ENCODE peak calls at places on chromosome 6, in four cellular contexts. Z is AG09309, W is cardiac fibroblast, A is glutamatergic neuron. V is an unnamed sample.
A peak's percentile ranks its signal among the peaks of the same experiment; 100 is the strongest.

GRCh38 chr6:73898599-73898998 is 202.6 kb downstream of the CD109 start:
- DNase-seq in Z (no peak), W (no peak), A (no peak), V (no peak)

GRCh38 chr6:98463038-98463437 is 371.3 kb upstream of the POU3F2 start:
- DNase-seq in Z (no peak), W (no peak), A (no peak), V (no peak)

GRCh38 chr6:105616521-105616920 is 213.6 kb upstream of the PREP start:
- DNase-seq in Z (no peak), W (no peak), A (no peak), V (no peak)

GRCh38 chr6:137976430-137976829 is 109.4 kb downstream of the TNFAIP3 start:
- DNase-seq in Z (no peak), W (no peak), A (no peak), V (no peak)

GRCh38 chr6:44297063-44298038 is 15.8 kb downstream of the AARS2 start:
- DNase-seq in Z (no peak), W (peak; percentile 30), A (peak; percentile 81), V (peak; percentile 74)

GRCh38 chr6:166318649-166319600 is 10.7 kb upstream of the PRR18 start:
- DNase-seq in Z (no peak), W (no peak), A (no peak), V (no peak)

GRCh38 chr6:77633471-77633870 is 19.4 kb upstream of the MEI4 start:
- DNase-seq in Z (no peak), W (no peak), A (no peak), V (no peak)

GRCh38 chr6:139325003-139325600 is 33.3 kb upstream of the TXLNB start:
- DNase-seq in Z (no peak), W (no peak), A (no peak), V (no peak)

GRCh38 chr6:41713161-41713649 is 22.2 kb downstream of the TFEB start:
- DNase-seq in Z (no peak), W (peak; percentile 42), A (no peak), V (no peak)

GRCh38 chr6:152391179-152391880 is 245.8 kb downstream of the SYNE1 start:
- DNase-seq in Z (no peak), W (no peak), A (no peak), V (no peak)

GRCh38 chr6:4908062-4908461 is 95.8 kb downstream of the RPP40 start:
- DNase-seq in Z (no peak), W (no peak), A (no peak), V (no peak)

GRCh38 chr6:5205877-5206840 is 54.6 kb downstream of the LYRM4 start:
- DNase-seq in Z (peak; percentile 35), W (peak; percentile 82), A (no peak), V (no peak)

GRCh38 chr6:28269492-28269891 is 2.5 kb downstream of the ZSCAN26 start:
- DNase-seq in Z (peak; percentile 74), W (peak; percentile 79), A (no peak), V (no peak)

GRCh38 chr6:158991017-158991723 is 8.8 kb downstream of the RSPH3 start:
- DNase-seq in Z (no peak), W (no peak), A (no peak), V (no peak)

GRCh38 chr6:16471222-16471784 is 232.9 kb downstream of the GMPR start:
- DNase-seq in Z (no peak), W (no peak), A (no peak), V (no peak)

GRCh38 chr6:112310439-112311154 is 36.5 kb upstream of the RFPL4B start:
- DNase-seq in Z (no peak), W (no peak), A (no peak), V (no peak)

DNA sequence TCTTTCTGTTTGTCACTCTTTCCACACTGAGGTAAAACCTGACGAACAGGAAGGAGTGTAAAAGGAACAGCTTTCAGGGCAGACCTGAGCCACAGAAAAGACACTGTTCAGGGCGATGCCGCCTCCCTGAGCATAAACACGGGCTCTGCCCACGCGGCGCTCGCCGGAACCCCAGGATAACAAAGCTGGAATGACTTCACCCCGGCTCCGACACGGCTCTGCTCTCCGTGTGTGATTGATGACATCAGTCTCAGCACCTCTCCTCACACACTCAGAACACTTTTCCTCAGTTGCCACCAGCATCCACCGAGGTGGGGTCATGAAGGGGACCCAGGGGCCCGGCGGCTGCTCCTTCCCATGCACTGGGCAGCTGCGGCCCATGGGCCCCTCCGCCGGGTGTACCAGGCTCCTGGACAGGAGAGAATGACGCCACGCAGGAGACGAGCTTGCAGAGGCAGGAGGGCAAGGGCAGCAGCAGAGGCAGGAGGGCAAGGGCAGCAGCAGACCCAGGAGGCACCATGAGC is 43.6 kb downstream of the DLL1 start:
- DNase-seq in Z (no peak), W (no peak), A (no peak), V (no peak)
- TF ChIP-seq CTCF in Z (no peak), W (no peak), A (no peak), V (no peak)

DNA sequence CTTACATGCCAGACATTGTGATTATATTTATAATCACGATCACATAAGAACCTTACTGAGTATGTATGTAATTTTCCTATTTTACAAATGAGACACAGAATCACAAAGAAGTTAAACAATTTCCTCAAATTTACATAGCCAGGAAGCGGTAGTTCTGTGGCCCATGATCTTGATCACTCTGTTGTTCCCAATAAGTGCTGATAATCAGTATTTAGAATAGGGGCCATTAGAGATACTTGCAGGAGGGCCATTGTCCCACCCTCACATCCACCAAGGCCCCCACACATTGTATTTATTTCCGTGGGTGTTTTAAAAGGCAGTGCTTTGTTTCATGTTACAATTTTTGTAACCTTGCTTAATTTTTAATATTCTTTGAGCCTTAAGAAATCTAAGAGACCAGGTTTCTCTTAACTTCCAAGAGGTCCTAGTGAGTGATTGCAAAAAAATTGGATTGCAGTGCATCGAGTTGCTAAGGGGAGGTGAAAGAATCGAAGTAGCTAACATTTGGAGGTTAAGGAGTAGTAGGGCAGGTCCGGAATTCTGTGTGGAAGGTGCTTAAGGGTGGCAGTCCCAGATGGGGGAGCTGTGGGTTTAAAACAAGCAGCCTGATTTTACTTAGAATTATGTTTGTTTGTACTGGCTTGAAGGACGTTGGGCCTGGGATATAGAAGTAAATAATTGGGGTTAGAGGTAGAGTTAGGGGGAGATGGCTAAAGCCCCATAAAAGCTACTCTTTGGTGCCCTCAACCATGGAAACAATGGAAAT is 339.4 kb downstream of the CDKAL1 start:
- DNase-seq in Z (no peak), W (peak; percentile 50), A (no peak), V (no peak)
- TF ChIP-seq CTCF in Z (peak; percentile 33), W (no peak), A (no peak), V (no peak)

GRCh38 chr6:1062786-1063545 is 248.9 kb upstream of the FOXQ1 start:
- DNase-seq in Z (no peak), W (no peak), A (no peak), V (no peak)
- TF ChIP-seq CTCF in Z (peak; percentile 9), W (no peak), A (no peak), V (no peak)

DNA sequence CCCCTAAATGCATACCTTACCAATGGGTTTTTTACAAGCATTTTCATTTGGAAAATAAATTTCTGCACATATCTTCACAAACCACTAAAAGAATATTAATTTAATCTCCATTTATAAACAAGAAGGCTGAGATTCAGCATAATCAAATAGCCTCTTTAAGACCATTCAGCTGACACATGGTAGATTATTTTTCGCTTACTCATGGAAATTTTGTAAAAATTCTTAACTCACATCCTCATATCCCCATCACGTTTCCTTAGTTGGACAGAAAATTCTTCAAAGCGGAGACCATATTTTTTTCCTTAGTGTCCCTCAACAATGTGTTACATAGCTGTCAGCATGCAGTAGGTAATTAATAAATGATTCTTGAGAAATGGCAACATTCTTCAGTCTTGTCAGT is 439.6 kb upstream of the PTCHD4 start:
- DNase-seq in Z (no peak), W (no peak), A (no peak), V (no peak)
- TF ChIP-seq CTCF in Z (no peak), W (no peak), A (no peak), V (no peak)

GRCh38 chr6:100404051-100404450 is 60.7 kb downstream of the SIM1 start:
- DNase-seq in Z (no peak), W (no peak), A (no peak), V (no peak)
- TF ChIP-seq CTCF in Z (no peak), W (no peak), A (no peak), V (no peak)

V was measured in endothelial cell.